ENCODE peak calls at places on chromosomes 4 and X, in four cellular contexts. G is NCI-H1105 treated with DMSO at 0.1 percent for 48 hours, Y is AG20443, W is ACHN. V is an unnamed sample.

GRCh38 chr4:94304365-94304971 is 38.2 kb downstream of the HPGDS start:
- DNase-seq in G (peak), Y (peak), W (peak), V (peak)

GRCh38 chr4:105714071-105714521 is 5.5 kb downstream of the GSTCD start:
- DNase-seq in G (no peak), Y (no peak), W (peak), V (no peak)

GRCh38 chr4:42401171-42401570 is 3.9 kb downstream of the SHISA3 start:
- DNase-seq in G (no peak), Y (no peak), W (peak), V (no peak)

GRCh38 chr4:140343303-140343702 is 30.1 kb upstream of the SCOC start:
- DNase-seq in G (no peak), Y (no peak), W (peak), V (peak)

GRCh38 chrX:98299785-98300184 is 1416.1 kb downstream of the RPA4 start:
- DNase-seq in G (no peak), Y (no peak), W (no peak), V (no peak)

GRCh38 chr4:57270350-57270749 is 160.2 kb upstream of the IGFBP7 start:
- DNase-seq in G (no peak), Y (peak), W (no peak), V (no peak)

GRCh38 chrX:139967300-139967699 is 2.0 kb upstream of the CXorf66 start:
- DNase-seq in G (no peak), Y (peak), W (peak), V (no peak)

GRCh38 chr4:84159767-84160166 is 339.3 kb downstream of the NKX6-1 start:
- DNase-seq in G (no peak), Y (no peak), W (peak), V (no peak)

GRCh38 chr4:184472540-184473264 is 1.6 kb downstream of the IRF2 start:
- DNase-seq in G (peak), Y (peak), W (peak), V (peak)

GRCh38 chrX:94053575-94053974 is 379.6 kb downstream of the FAM133A start:
- DNase-seq in G (no peak), Y (no peak), W (no peak), V (no peak)

GRCh38 chr4:7646384-7647061 is 211.8 kb upstream of the PSAPL1 start:
- DNase-seq in G (no peak), Y (no peak), W (no peak), V (peak)

GRCh38 chr4:3821580-3822229 is 55.5 kb downstream of the ADRA2C start:
- DNase-seq in G (no peak), Y (no peak), W (no peak), V (no peak)

GRCh38 chrX:41468647-41469323 is 21.6 kb downstream of the NYX start:
- DNase-seq in G (peak), Y (no peak), W (no peak), V (peak)

GRCh38 chr4:2265113-2266110 is 3.5 kb upstream of the MXD4 start:
- DNase-seq in G (no peak), Y (no peak), W (no peak), V (no peak)

GRCh38 chrX:73913580-73913979 is 350.6 kb downstream of the CHIC1 start:
- DNase-seq in G (no peak), Y (no peak), W (no peak), V (no peak)

GRCh38 chrX:15781964-15782711 is 8.1 kb upstream of the ZRSR2 start:
- DNase-seq in G (no peak), Y (no peak), W (no peak), V (no peak)

GRCh38 chrX:154967603-154968002 is 54.9 kb downstream of the F8 start:
- DNase-seq in G (no peak), Y (no peak), W (peak), V (peak)

GRCh38 chr4:163350672-163351071 is 7.0 kb downstream of the NPY5R start:
- DNase-seq in G (no peak), Y (no peak), W (peak), V (no peak)

GRCh38 chr4:2047031-2047660 is 12.0 kb upstream of the NAT8L start:
- DNase-seq in G (no peak), Y (peak), W (no peak), V (no peak)

GRCh38 chr4:2721586-2721985 is 34.5 kb downstream of the TNIP2 start:
- DNase-seq in G (no peak), Y (no peak), W (no peak), V (peak)

GRCh38 chrX:13007519-13008188 is 32.7 kb downstream of the TMSB4X start:
- DNase-seq in G (no peak), Y (peak), W (no peak), V (no peak)

GRCh38 chr4:55255171-55255570 is 90.9 kb upstream of the SRD5A3 start:
- DNase-seq in G (no peak), Y (peak), W (no peak), V (peak)

GRCh38 chr4:165013691-165014090 is 18.1 kb upstream of the TRIM60 start:
- DNase-seq in G (no peak), Y (no peak), W (no peak), V (no peak)

GRCh38 chrX:139026406-139027200 is 315.1 kb upstream of the FGF13 start:
- DNase-seq in G (no peak), Y (peak), W (no peak), V (no peak)

GRCh38 chr4:78779280-78779679 is 3.1 kb downstream of the BMP2K start:
- DNase-seq in G (no peak), Y (no peak), W (no peak), V (peak)

GRCh38 chr4:150224896-150225591 is 146.8 kb downstream of the DCLK2 start:
- DNase-seq in G (no peak), Y (peak), W (no peak), V (peak)

GRCh38 chr4:77827343-77827742 is 8.2 kb upstream of the CNOT6L start:
- DNase-seq in G (no peak), Y (no peak), W (no peak), V (no peak)

GRCh38 chr4:45910511-45910910 is 213.3 kb downstream of the GABRG1 start:
- DNase-seq in G (no peak), Y (no peak), W (no peak), V (no peak)

GRCh38 chr4:15149234-15149841 is 147.1 kb downstream of the CPEB2 start:
- DNase-seq in G (peak), Y (peak), W (no peak), V (peak)

GRCh38 chrX:13448941-13449340 is 120.5 kb upstream of the EGFL6 start:
- DNase-seq in G (no peak), Y (no peak), W (no peak), V (no peak)

GRCh38 chr4:5890063-5890727 is 2.7 kb downstream of the CRMP1 start:
- DNase-seq in G (peak), Y (no peak), W (no peak), V (no peak)